ENCODE peak calls at places on chromosomes 6 and 20, in seven cellular contexts. N, A, M, W, C, F and T are unnamed samples.

GRCh38 chr20:20546402-20546801 is 166.0 kb downstream of the RALGAPA2 start:
- DNase-seq in N (no peak), A (no peak), M (no peak), W (no peak), C (no peak), F (no peak), T (no peak)

GRCh38 chr20:23528867-23529431 is 38.0 kb downstream of the CST8 start:
- DNase-seq in N (no peak), A (peak), M (no peak), W (no peak), C (no peak), F (no peak), T (no peak)

GRCh38 chr20:23150304-23151007 is 64.3 kb upstream of the CD93 start:
- DNase-seq in N (no peak), A (no peak), M (no peak), W (no peak), C (no peak), F (peak), T (peak)

GRCh38 chr6:112227411-112227810 is 27.0 kb downstream of the LAMA4 start:
- DNase-seq in N (no peak), A (no peak), M (no peak), W (no peak), C (no peak), F (no peak), T (no peak)

GRCh38 chr20:41408131-41408789 is 41.6 kb upstream of the EMILIN3 start:
- DNase-seq in N (no peak), A (no peak), M (no peak), W (no peak), C (no peak), F (no peak), T (no peak)

GRCh38 chr6:1182722-1183521 is 129.0 kb upstream of the FOXQ1 start:
- DNase-seq in N (no peak), A (no peak), M (no peak), W (no peak), C (no peak), F (no peak), T (no peak)

GRCh38 chr6:35216412-35216732 is 2.6 kb downstream of the SCUBE3 start:
- DNase-seq in N (no peak), A (no peak), M (no peak), W (no peak), C (no peak), F (no peak), T (no peak)

GRCh38 chr20:37311710-37312355 is 22.4 kb downstream of the MANBAL start:
- DNase-seq in N (no peak), A (no peak), M (no peak), W (no peak), C (no peak), F (no peak), T (no peak)

GRCh38 chr6:72746276-72746675 is 124.4 kb downstream of the KCNQ5 start:
- DNase-seq in N (no peak), A (peak), M (no peak), W (no peak), C (no peak), F (no peak), T (no peak)

GRCh38 chr6:30646450-30647038 is 389 bp upstream of the C6orf136 start:
- DNase-seq in N (no peak), A (no peak), M (peak), W (peak), C (no peak), F (no peak), T (no peak)

GRCh38 chr6:105402090-105402980 is 547 bp downstream of the PREP start:
- DNase-seq in N (no peak), A (peak), M (no peak), W (peak), C (peak), F (no peak), T (no peak)

GRCh38 chr6:1079525-1079924 is 232.4 kb upstream of the FOXQ1 start:
- DNase-seq in N (no peak), A (no peak), M (no peak), W (no peak), C (no peak), F (no peak), T (no peak)

GRCh38 chr20:35617397-35618031 is 1.9 kb downstream of the SPAG4 start:
- DNase-seq in N (no peak), A (peak), M (peak), W (peak), C (peak), F (no peak), T (no peak)

GRCh38 chr6:158388727-158389126 is 76.5 kb downstream of the TULP4 start:
- DNase-seq in N (no peak), A (no peak), M (no peak), W (no peak), C (no peak), F (no peak), T (no peak)

GRCh38 chr6:115554060-115554459 is 506.6 kb downstream of the FRK start:
- DNase-seq in N (no peak), A (no peak), M (no peak), W (no peak), C (no peak), F (no peak), T (no peak)

GRCh38 chr6:39295538-39295937 is 18.7 kb downstream of the KCNK17 start:
- DNase-seq in N (no peak), A (no peak), M (no peak), W (no peak), C (no peak), F (no peak), T (no peak)

GRCh38 chr20:41232971-41233926 is 84.3 kb downstream of the ZHX3 start:
- DNase-seq in N (peak), A (peak), M (no peak), W (no peak), C (no peak), F (no peak), T (no peak)

GRCh38 chr6:101683884-101684283 is 290.4 kb downstream of the GRIK2 start:
- DNase-seq in N (no peak), A (no peak), M (no peak), W (no peak), C (no peak), F (no peak), T (no peak)

GRCh38 chr6:109304284-109305015 is 77.8 kb downstream of the CD164 start:
- DNase-seq in N (no peak), A (no peak), M (no peak), W (no peak), C (no peak), F (no peak), T (no peak)

GRCh38 chr6:2157441-2158127 is 87.8 kb downstream of the GMDS start:
- DNase-seq in N (peak), A (no peak), M (no peak), W (no peak), C (no peak), F (no peak), T (no peak)

GRCh38 chr20:50067461-50067860 is 45.5 kb downstream of the UBE2V1 start:
- DNase-seq in N (no peak), A (no peak), M (no peak), W (no peak), C (no peak), F (no peak), T (no peak)

GRCh38 chr6:24919404-24919892 is 16.3 kb downstream of the RIPOR2 start:
- DNase-seq in N (no peak), A (no peak), M (no peak), W (no peak), C (no peak), F (no peak), T (no peak)

GRCh38 chr6:16694789-16695188 is 66.5 kb downstream of the ATXN1 start:
- DNase-seq in N (no peak), A (no peak), M (no peak), W (no peak), C (no peak), F (no peak), T (no peak)

GRCh38 chr6:6131492-6132109 is 124.9 kb upstream of the NRN1 start:
- DNase-seq in N (no peak), A (peak), M (no peak), W (no peak), C (no peak), F (no peak), T (no peak)

DNA sequence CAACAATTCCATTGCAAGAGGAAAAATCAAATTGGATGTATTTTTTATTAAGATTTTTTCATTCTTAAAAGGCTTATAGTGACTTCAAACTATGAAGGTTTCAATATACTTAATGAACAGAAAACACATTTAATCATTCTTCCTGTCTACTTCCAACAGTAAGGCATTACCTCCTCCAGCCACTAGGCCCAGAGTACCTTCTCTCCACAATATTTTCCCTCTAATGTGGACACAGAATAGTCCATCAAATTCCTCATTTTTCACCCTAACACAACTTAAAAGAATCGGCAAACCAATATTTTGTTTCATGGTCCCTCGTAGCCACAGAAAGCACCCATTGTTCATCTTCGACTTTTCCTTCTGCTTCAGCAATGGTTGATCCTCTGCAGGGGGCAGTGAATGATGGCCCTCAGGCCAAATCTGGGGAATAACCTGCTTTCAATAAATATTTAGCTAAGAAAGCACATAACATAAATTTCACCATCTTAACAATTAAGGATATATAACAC is 335.4 kb upstream of the ID4 start:
- DNase-seq in N (no peak), A (no peak), M (no peak), W (no peak), C (no peak), F (no peak), T (no peak)
- TF ChIP-seq CTCF in N (no peak), A (no peak), M (no peak), W (no peak), C (no peak), F (peak), T (peak)

DNA sequence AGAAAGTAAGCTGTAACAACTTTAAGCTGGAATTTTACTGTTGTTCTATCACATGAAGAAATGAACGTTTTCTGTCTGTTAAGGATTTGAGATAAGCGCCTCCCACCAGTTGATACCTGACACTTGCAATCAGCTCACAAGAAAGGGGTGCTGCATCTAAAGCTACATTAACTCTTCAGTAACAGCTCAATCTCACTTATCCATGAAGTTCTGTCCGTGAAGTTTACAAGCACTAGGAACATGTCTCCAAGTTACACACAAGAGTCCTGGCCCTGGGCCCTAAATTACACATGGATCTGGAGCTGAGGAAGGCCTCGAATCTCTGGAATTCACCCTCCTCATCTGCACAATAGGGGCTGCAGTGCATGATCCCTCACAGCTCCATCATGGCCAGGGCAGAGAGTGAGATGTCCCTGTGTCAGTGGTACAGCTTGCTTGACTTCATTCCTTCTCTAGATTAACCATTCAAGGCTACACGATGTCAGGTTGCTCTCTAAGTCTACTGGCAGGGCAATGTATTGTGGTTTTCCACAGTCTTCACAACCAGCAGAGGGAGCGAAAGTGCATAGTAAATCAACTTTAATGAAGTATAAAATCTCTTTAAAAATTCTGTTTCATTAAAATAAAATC is 182.4 kb upstream of the MCHR2 start:
- DNase-seq in N (peak), A (peak), M (no peak), W (no peak), C (no peak), F (no peak), T (no peak)
- TF ChIP-seq CTCF in N (peak), A (no peak), M (peak), W (peak), C (peak), F (peak), T (no peak)

GRCh38 chr6:32132110-32132509 is 2.0 kb upstream of the FKBPL start:
- DNase-seq in N (no peak), A (no peak), M (no peak), W (no peak), C (no peak), F (no peak), T (no peak)
- TF ChIP-seq CTCF in N (no peak), A (no peak), M (no peak), W (no peak), C (no peak), F (no peak), T (no peak)

GRCh38 chr6:150281767-150282166 is 87.0 kb upstream of the IYD start:
- DNase-seq in N (no peak), A (no peak), M (no peak), W (no peak), C (no peak), F (no peak), T (no peak)
- TF ChIP-seq CTCF in N (no peak), A (no peak), M (no peak), W (no peak), C (no peak), F (no peak), T (no peak)

GRCh38 chr20:2480381-2480780 is 9.8 kb upstream of the SNRPB start:
- DNase-seq in N (no peak), A (no peak), M (no peak), W (no peak), C (no peak), F (no peak), T (no peak)
- TF ChIP-seq CTCF in N (no peak), A (no peak), M (no peak), W (no peak), C (no peak), F (no peak), T (no peak)

DNA sequence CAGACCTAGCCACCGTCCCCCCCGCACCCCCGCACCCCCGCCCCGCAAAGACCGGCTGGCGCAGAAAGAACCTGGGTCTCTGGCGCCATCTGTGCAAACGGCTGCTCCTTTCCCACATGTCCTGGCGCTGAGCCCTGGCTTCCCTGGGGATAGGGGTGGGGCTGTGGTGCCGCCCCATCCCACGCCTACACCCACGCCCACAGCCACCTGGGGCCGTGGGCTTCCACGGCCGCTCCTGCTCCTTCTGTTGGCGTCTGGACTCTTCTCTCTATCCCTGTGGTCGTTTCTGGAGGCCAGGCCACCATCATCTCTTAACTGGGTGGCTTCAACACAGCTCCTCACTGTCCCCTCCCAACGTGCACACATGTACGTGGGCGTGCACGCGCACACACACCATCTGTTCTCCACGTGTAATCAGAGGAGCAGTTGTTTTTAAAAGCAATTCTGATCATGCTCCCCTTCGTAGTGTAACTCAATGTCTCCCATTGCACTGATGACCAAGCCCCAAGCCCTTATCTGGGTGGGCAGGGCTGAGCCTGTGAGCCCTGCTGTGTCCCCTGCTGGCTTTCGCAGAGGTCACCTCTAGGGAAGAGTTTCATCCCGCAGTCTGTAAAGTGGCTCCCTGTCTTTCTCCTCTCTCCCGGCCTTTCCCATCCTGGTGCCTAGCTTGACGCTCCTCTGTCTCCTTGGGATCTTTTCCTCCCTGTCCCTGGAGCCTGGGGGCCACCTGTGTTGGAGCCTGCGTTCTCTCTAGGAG is 31.9 kb upstream of the FAM83D start:
- DNase-seq in N (peak), A (peak), M (no peak), W (no peak), C (no peak), F (no peak), T (no peak)
- TF ChIP-seq CTCF in N (no peak), A (no peak), M (no peak), W (peak), C (no peak), F (peak), T (no peak)

GRCh38 chr6:166679566-166679965 is 52.5 kb upstream of the RPS6KA2 start:
- DNase-seq in N (no peak), A (no peak), M (peak), W (no peak), C (peak), F (no peak), T (no peak)
- TF ChIP-seq CTCF in N (no peak), A (no peak), M (no peak), W (no peak), C (no peak), F (no peak), T (no peak)

DNA sequence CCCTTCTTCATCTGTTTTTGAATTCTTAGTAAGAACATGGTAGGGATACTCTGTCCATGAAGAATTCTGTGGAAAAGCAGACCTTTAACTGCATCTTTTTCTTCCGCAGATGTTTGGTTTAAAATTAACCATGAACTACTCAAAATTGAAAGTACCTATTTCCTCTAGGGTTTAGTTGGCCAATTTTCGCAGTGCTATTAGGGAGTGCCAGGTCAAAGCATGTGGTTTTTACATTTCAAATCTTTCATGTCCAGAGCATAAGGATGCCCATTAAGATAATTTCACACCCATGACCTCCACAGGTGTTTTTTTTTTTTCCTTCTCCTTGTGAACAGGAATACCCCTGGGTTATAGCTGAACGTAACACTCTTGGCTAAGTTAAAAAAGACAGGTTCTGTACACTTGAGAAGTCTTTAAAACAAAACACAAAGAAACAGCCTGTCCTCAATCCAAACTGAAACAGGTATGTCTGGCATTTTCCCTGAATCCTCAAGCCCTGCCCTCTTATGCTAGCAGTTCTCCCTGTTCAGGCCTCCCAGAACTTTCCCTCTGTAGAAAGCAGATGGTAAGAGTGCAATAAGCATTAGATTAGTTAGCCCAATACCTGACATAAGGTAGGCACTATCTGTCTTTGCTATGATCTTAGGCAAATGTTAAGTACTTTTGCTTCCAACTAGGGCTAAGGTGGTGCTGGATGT is 67.1 kb downstream of the ELOVL5 start:
- DNase-seq in N (no peak), A (no peak), M (no peak), W (no peak), C (no peak), F (no peak), T (no peak)
- TF ChIP-seq CTCF in N (no peak), A (no peak), M (no peak), W (no peak), C (no peak), F (no peak), T (no peak)